ENCODE peak calls at places on chromosomes 5 and 9, in ten cellular contexts. Y is WTC11; U is OCI-M1; V is fibroblast of the aortic adventitia; D is A673; I is effector CD4-positive, alpha-beta T cell; N is HTR-8/SVneo; K is WERI-Rb-1; G is lower leg skin; Q is skeletal muscle cell. S is an unnamed sample.

GRCh38 chr9:128819716-128820664 is 1.7 kb downstream of the ENDOG start:
- DNase-seq in Y (no peak), V (peak), G (no peak), I (no peak), D (peak), U (peak), K (peak), N (no peak), Q (no peak), S (peak)

GRCh38 chr5:32471784-32472183 is 27.2 kb upstream of the ZFR start:
- DNase-seq in N (no peak), Y (no peak), K (no peak), I (no peak), D (peak), G (no peak), V (no peak), U (no peak), Q (no peak), S (no peak)

GRCh38 chr9:135616621-135617537 is 22.5 kb downstream of the GLT6D1 start:
- DNase-seq in G (no peak), Q (no peak), D (no peak), Y (no peak), V (no peak), U (no peak), N (no peak), K (peak), I (no peak), S (no peak)

GRCh38 chr5:116571568-116572321 is 2.9 kb downstream of the SEMA6A start:
- DNase-seq in G (no peak), K (no peak), D (no peak), V (no peak), U (no peak), Q (no peak), I (no peak), N (no peak), Y (no peak), S (peak)

GRCh38 chr9:105479846-105480245 is 32.0 kb downstream of the FSD1L start:
- DNase-seq in U (no peak), V (no peak), Y (no peak), I (no peak), N (no peak), D (no peak), G (no peak), K (no peak), Q (no peak), S (no peak)

GRCh38 chr9:114791312-114791711 is 14.5 kb downstream of the TNFSF15 start:
- DNase-seq in Y (no peak), K (no peak), N (no peak), Q (no peak), D (no peak), I (no peak), V (no peak), G (no peak), U (no peak), S (no peak)

GRCh38 chr9:116951588-116952433 is 264.7 kb downstream of the TRIM32 start:
- DNase-seq in K (no peak), D (no peak), Q (peak), I (no peak), Y (no peak), N (no peak), V (peak), G (no peak), U (no peak), S (no peak)

GRCh38 chr5:153559926-153560325 is 69.5 kb downstream of the GRIA1 start:
- DNase-seq in I (no peak), Y (no peak), U (no peak), V (peak), D (no peak), N (no peak), K (no peak), Q (no peak), G (no peak), S (no peak)

GRCh38 chr5:1124181-1125029 is 12.5 kb upstream of the SLC12A7 start:
- DNase-seq in Y (no peak), K (no peak), N (no peak), I (no peak), U (no peak), G (no peak), Q (no peak), D (no peak), V (no peak), S (no peak)

GRCh38 chr5:172603425-172603824 is 37.6 kb upstream of the NEURL1B start:
- DNase-seq in N (no peak), I (no peak), Y (no peak), K (no peak), Q (peak), V (peak), D (no peak), U (no peak), G (no peak), S (no peak)

GRCh38 chr9:38686923-38687322 is 33.0 kb downstream of the FAM240B start:
- DNase-seq in G (no peak), I (no peak), V (no peak), U (no peak), D (peak), Q (no peak), K (no peak), Y (no peak), N (no peak), S (no peak)

GRCh38 chr5:1923766-1924165 is 41.0 kb upstream of the IRX4 start:
- DNase-seq in U (no peak), K (no peak), Q (no peak), V (no peak), N (no peak), D (no peak), I (no peak), Y (no peak), G (no peak), S (no peak)

GRCh38 chr9:76658510-76659231 is 105.6 kb upstream of the PCA3 start:
- DNase-seq in Y (no peak), U (peak), I (no peak), D (peak), N (peak), G (no peak), Q (no peak), K (no peak), V (peak), S (peak)

S was measured in NCI-H82.